ENCODE peak calls at places on chromosomes 16 and 17, in eight cellular contexts. I is HCT116, D is thoracic aorta, V is heart right ventricle, Y is heart left ventricle, N is spleen, X is breast epithelium, C is small intestine. H is an unnamed sample. For H3K27me3, the result is how much of the 10 kb centered on the place peaks cover.

GRCh38 chr17:21059761-21060160 is 16.9 kb upstream of the USP22 start:
- DNase-seq in V (no peak), D (no peak), Y (no peak), X (no peak), I (no peak), C (no peak), N (no peak), H (no peak)

GRCh38 chr16:58614860-58615259 is 14.8 kb downstream of the CNOT1 start:
- DNase-seq in V (no peak), X (no peak), N (peak), I (no peak), D (no peak), Y (no peak), C (no peak), H (no peak)

GRCh38 chr17:38554430-38555350 is 51.1 kb downstream of the SRCIN1 start:
- DNase-seq in N (no peak), D (no peak), Y (no peak), I (no peak), C (no peak), V (no peak), X (peak), H (no peak)

GRCh38 chr16:17470871-17471744 is at the start of gene XYLT1:
- DNase-seq in I (no peak), V (peak), N (peak), C (peak), D (peak), Y (peak), X (peak), H (peak)

GRCh38 chr16:63312343-63312742 is 1276.1 kb upstream of the CDH8 start:
- DNase-seq in X (no peak), V (no peak), C (no peak), D (no peak), I (no peak), Y (no peak), N (no peak), H (no peak)

GRCh38 chr17:19239544-19239943 is 2.4 kb downstream of the EPN2 start:
- DNase-seq in Y (no peak), D (no peak), X (no peak), I (no peak), C (no peak), N (peak), V (no peak), H (no peak)

GRCh38 chr17:72926171-72926570 is 166.3 kb downstream of the SLC39A11 start:
- DNase-seq in V (no peak), N (no peak), I (no peak), X (no peak), Y (no peak), C (no peak), D (no peak), H (no peak)

GRCh38 chr16:67087291-67087690 is 22.4 kb upstream of the PHAF1 start:
- DNase-seq in X (no peak), I (no peak), N (no peak), D (no peak), C (no peak), Y (no peak), V (no peak), H (no peak)

GRCh38 chr17:9531080-9531479 is 44.5 kb downstream of the STX8 start:
- DNase-seq in N (no peak), I (no peak), X (no peak), C (no peak), Y (no peak), D (no peak), V (no peak), H (no peak)

GRCh38 chr16:58317608-58318152 is 22.9 kb upstream of the PRSS54 start:
- DNase-seq in I (no peak), C (no peak), Y (no peak), V (no peak), D (no peak), X (no peak), N (no peak), H (no peak)

GRCh38 chr17:41308251-41308917 is 725 bp downstream of the KRTAP16-1 start:
- DNase-seq in C (peak), V (peak), X (peak), D (no peak), N (peak), Y (peak), I (no peak), H (no peak)

GRCh38 chr16:56848056-56848936 is 16.7 kb upstream of the SLC12A3 start:
- DNase-seq in C (no peak), D (peak), X (no peak), V (peak), I (no peak), Y (no peak), N (peak), H (no peak)

GRCh38 chr17:39150795-39151679 is at the start of gene PLXDC1:
- DNase-seq in Y (no peak), X (no peak), N (peak), C (no peak), I (no peak), D (no peak), V (no peak), H (no peak)

GRCh38 chr17:81923302-81924260 is 4.0 kb downstream of the MAFG start:
- DNase-seq in I (peak), Y (peak), N (peak), C (peak), D (no peak), V (peak), X (no peak), H (no peak)

GRCh38 chr16:77288222-77288621 is 89.0 kb downstream of the SYCE1L start:
- DNase-seq in C (no peak), Y (no peak), N (no peak), I (no peak), V (no peak), X (no peak), D (no peak), H (peak)

GRCh38 chr16:14070877-14071575 is at the start of gene MRTFB:
- DNase-seq in V (peak), Y (peak), N (peak), C (peak), D (peak), I (peak), X (peak), H (no peak)

GRCh38 chr17:31388770-31389672 is 2.5 kb upstream of the RAB11FIP4 start:
- DNase-seq in I (no peak), Y (no peak), D (no peak), N (no peak), X (no peak), C (no peak), V (no peak), H (no peak)

GRCh38 chr17:2398188-2398587 is 2.7 kb downstream of the MNT start:
- DNase-seq in X (no peak), Y (no peak), C (no peak), N (no peak), V (no peak), D (no peak), I (no peak), H (no peak)
- H3K4me3 ChIP-seq in X (peak), Y (no peak), C (peak), N (no peak), V (peak), D (peak), I (peak), H (peak)

DNA sequence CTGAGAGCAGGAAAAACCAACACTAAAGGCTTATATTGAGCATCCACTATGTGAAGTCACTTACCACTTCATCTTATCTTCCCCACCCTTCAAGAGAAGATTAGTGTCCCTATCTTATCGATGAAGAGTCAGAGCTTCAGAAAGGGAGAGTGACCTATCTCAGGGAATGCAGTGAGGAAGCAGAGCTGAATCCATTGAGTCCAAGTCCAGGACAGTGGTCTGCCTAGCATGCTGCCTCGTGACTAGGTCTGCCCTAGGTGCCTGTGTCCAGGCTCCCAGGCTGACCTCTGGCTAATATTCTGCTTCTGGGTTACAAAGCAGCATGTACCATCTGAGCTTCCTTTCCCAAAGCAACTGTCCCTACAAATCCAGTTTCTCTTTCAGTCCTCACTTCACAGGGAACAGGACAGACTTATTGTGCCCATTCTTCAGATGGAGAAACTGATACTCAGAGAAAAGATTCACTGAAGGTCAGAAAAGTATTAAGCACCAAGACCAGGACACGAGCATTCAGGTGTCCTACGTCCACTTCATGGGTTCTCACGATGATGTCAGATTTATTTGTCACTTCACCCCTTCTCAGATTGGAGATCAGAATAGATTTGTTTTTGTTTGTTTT is 13.3 kb upstream of the FZD2 start:
- DNase-seq in Y (no peak), I (no peak), X (no peak), C (no peak), D (no peak), N (no peak), V (no peak), H (no peak)
- H3K27me3 ChIP-seq in Y (under half), I (under half), X (under half), C (under half), D (under half), N (under half), V (under half), H (under half)

GRCh38 chr17:57935833-57936807 is 19.1 kb downstream of the CUEDC1 start:
- DNase-seq in I (no peak), Y (peak), X (peak), N (no peak), D (no peak), V (peak), C (no peak), H (no peak)
- H3K4me3 ChIP-seq in I (no peak), Y (no peak), X (peak), N (no peak), D (no peak), V (peak), C (no peak), H (no peak)

GRCh38 chr16:85421338-85422123 is 191.6 kb upstream of the GSE1 start:
- DNase-seq in X (no peak), I (no peak), Y (no peak), V (no peak), N (peak), C (no peak), D (no peak), H (no peak)
- H3K27me3 ChIP-seq in X (under half), I (under half), Y (under half), V (under half), N (under half), C (under half), D (under half), H (under half)

GRCh38 chr16:55569025-55569424 is 2.5 kb downstream of the CAPNS2 start:
- DNase-seq in D (no peak), V (no peak), I (no peak), Y (no peak), N (no peak), C (no peak), X (no peak), H (no peak)

GRCh38 chr16:55570159-55570558 is 3.7 kb downstream of the CAPNS2 start:
- DNase-seq in X (no peak), Y (no peak), C (no peak), I (no peak), D (no peak), V (no peak), N (no peak), H (no peak)

GRCh38 chr16:55568151-55568693 is 1.7 kb downstream of the CAPNS2 start:
- DNase-seq in Y (no peak), D (no peak), N (no peak), X (no peak), V (no peak), I (no peak), C (no peak), H (no peak)

GRCh38 chr16:55566432-55567175 is at the start of gene CAPNS2:
- DNase-seq in C (no peak), D (no peak), I (no peak), V (no peak), X (no peak), N (no peak), Y (no peak), H (no peak)

GRCh38 chr16:55567382-55567781 is 898 bp downstream of the CAPNS2 start:
- DNase-seq in X (no peak), D (no peak), V (no peak), N (no peak), Y (no peak), C (no peak), I (no peak), H (no peak)
- H3K4me3 ChIP-seq in X (no peak), D (no peak), V (no peak), N (no peak), Y (no peak), C (no peak), I (no peak), H (no peak)